ENCODE peak calls at places on chromosomes 16 and 17, in eight cellular contexts. C is testis, D is vagina, T is upper lobe of left lung, B is ovary, O is GM13977, N is progenitor cell of endocrine pancreas, M is tibial nerve. J is an unnamed sample.

GRCh38 chr16:28596115-28596630 is 677 bp downstream of the SULT1A2 start:
- DNase-seq in C (no peak), D (no peak), B (no peak), M (no peak), O (no peak), N (no peak), T (peak), J (no peak)

GRCh38 chr16:84741351-84741791 is 41.6 kb downstream of the USP10 start:
- DNase-seq in T (no peak), B (no peak), N (no peak), O (no peak), M (no peak), D (no peak), C (no peak), J (no peak)

GRCh38 chr16:89357460-89357859 is 132.9 kb downstream of the ANKRD11 start:
- DNase-seq in B (peak), D (no peak), O (no peak), M (no peak), N (no peak), T (peak), C (no peak), J (no peak)

GRCh38 chr16:24848065-24848464 is 2.3 kb downstream of the SLC5A11 start:
- DNase-seq in O (no peak), N (no peak), M (no peak), T (no peak), B (no peak), C (no peak), D (no peak), J (peak)

GRCh38 chr17:8865385-8865784 is 2.1 kb downstream of the PIK3R6 start:
- DNase-seq in T (no peak), N (no peak), C (no peak), O (no peak), M (no peak), B (no peak), D (no peak), J (no peak)

GRCh38 chr17:58956997-58957724 is 149.5 kb downstream of the TRIM37 start:
- DNase-seq in O (no peak), B (no peak), D (no peak), M (no peak), T (no peak), C (no peak), N (no peak), J (no peak)

GRCh38 chr17:78925234-78925633 is at the start of gene TIMP2:
- DNase-seq in N (peak), B (peak), O (peak), D (no peak), C (peak), T (peak), M (peak), J (peak)

GRCh38 chr17:80353718-80354275 is 61.2 kb upstream of the ENDOV start:
- DNase-seq in D (no peak), C (no peak), M (no peak), N (no peak), O (no peak), T (no peak), B (peak), J (no peak)

GRCh38 chr16:87033541-87034300 is 283.5 kb downstream of the C16orf95 start:
- DNase-seq in O (no peak), D (no peak), M (no peak), N (no peak), B (no peak), T (no peak), C (no peak), J (no peak)

GRCh38 chr17:2405247-2405926 is 4.5 kb upstream of the MNT start:
- DNase-seq in C (peak), B (no peak), N (no peak), O (no peak), D (no peak), M (no peak), T (no peak), J (peak)

GRCh38 chr17:75763613-75764416 is 1.2 kb downstream of the GALK1 start:
- DNase-seq in M (no peak), N (no peak), T (no peak), D (no peak), B (no peak), O (no peak), C (no peak), J (no peak)

GRCh38 chr16:58499615-58500328 is at the start of gene NDRG4:
- DNase-seq in N (no peak), B (no peak), T (peak), D (no peak), O (peak), C (peak), M (no peak), J (peak)

GRCh38 chr17:2943971-2944370 is 119.4 kb downstream of the OR1D5 start:
- DNase-seq in C (no peak), M (no peak), D (no peak), B (no peak), N (no peak), T (no peak), O (no peak), J (no peak)

GRCh38 chr17:76458580-76459490 is 5.9 kb upstream of the UBE2O start:
- DNase-seq in C (peak), O (peak), T (peak), M (no peak), B (peak), N (no peak), D (no peak), J (peak)

GRCh38 chr16:720990-721764 is at the start of gene ANTKMT:
- DNase-seq in B (peak), D (no peak), C (peak), N (peak), T (peak), O (peak), M (peak), J (peak)

GRCh38 chr17:27354491-27355081 is 60.7 kb downstream of the WSB1 start:
- DNase-seq in D (no peak), M (no peak), C (no peak), B (no peak), O (no peak), T (no peak), N (no peak), J (no peak)

GRCh38 chr17:35257080-35257701 is 14.3 kb downstream of the SLFN5 start:
- DNase-seq in N (no peak), O (no peak), B (no peak), C (no peak), T (peak), M (no peak), D (no peak), J (peak)

GRCh38 chr16:2934450-2934849 is 22.7 kb downstream of the FLYWCH1 start:
- DNase-seq in O (no peak), M (no peak), B (no peak), N (no peak), C (no peak), D (no peak), T (no peak), J (no peak)

GRCh38 chr17:2282297-2282873 is 21.2 kb downstream of the SMG6 start:
- DNase-seq in T (no peak), N (no peak), O (peak), M (no peak), B (no peak), D (no peak), C (no peak), J (peak)

GRCh38 chr17:77803726-77804125 is 154.8 kb upstream of the TNRC6C start:
- DNase-seq in O (no peak), N (no peak), D (no peak), M (no peak), B (no peak), C (no peak), T (no peak), J (no peak)

GRCh38 chr17:37607637-37608368 is 1.4 kb downstream of the SYNRG start:
- DNase-seq in B (peak), D (no peak), M (no peak), C (no peak), O (peak), T (no peak), N (no peak), J (no peak)

GRCh38 chr17:37592291-37592690 is 16.9 kb downstream of the SYNRG start:
- DNase-seq in T (no peak), B (no peak), O (no peak), C (no peak), M (no peak), N (no peak), D (no peak), J (peak)

GRCh38 chr17:29931253-29931932 is 1.4 kb upstream of the SSH2 start:
- DNase-seq in M (peak), B (peak), O (peak), N (peak), T (peak), C (peak), D (no peak), J (peak)

GRCh38 chr16:75697571-75697970 is 3.7 kb downstream of the DUXB start:
- DNase-seq in N (no peak), D (no peak), T (no peak), M (no peak), B (no peak), C (no peak), O (no peak), J (no peak)

GRCh38 chr17:72812823-72813222 is 279.7 kb downstream of the SLC39A11 start:
- DNase-seq in T (no peak), C (no peak), N (no peak), B (no peak), D (no peak), O (no peak), M (no peak), J (peak)

GRCh38 chr17:82615084-82616020 is 32.9 kb downstream of the WDR45B start:
- DNase-seq in T (no peak), O (no peak), C (no peak), M (no peak), D (no peak), N (no peak), B (no peak), J (no peak)

GRCh38 chr17:45366049-45366448 is 49.2 kb upstream of the MAP3K14 start:
- DNase-seq in M (no peak), D (peak), N (no peak), T (no peak), B (no peak), O (no peak), C (no peak), J (no peak)

GRCh38 chr17:60079401-60079861 is 710 bp upstream of the HEATR6 start:
- DNase-seq in B (no peak), T (no peak), M (no peak), D (no peak), N (no peak), O (no peak), C (no peak), J (peak)

GRCh38 chr17:57911021-57911420 is 44.2 kb downstream of the CUEDC1 start:
- DNase-seq in B (no peak), O (no peak), T (no peak), M (no peak), C (no peak), D (no peak), N (no peak), J (no peak)

GRCh38 chr16:28935924-28936783 is 4.4 kb downstream of the CD19 start:
- DNase-seq in O (peak), N (no peak), T (peak), D (no peak), M (peak), C (peak), B (peak), J (peak)

GRCh38 chr16:67236551-67237395 is 9.8 kb downstream of the TMEM208 start:
- DNase-seq in T (no peak), M (no peak), C (peak), O (peak), D (no peak), B (no peak), N (no peak), J (peak)

GRCh38 chr17:68906638-68907037 is 48.6 kb downstream of the ABCA8 start:
- DNase-seq in M (no peak), C (no peak), D (no peak), N (no peak), T (no peak), B (no peak), O (no peak), J (no peak)

GRCh38 chr16:17177968-17178880 is 292.5 kb downstream of the XYLT1 start:
- DNase-seq in N (no peak), C (no peak), O (no peak), D (no peak), B (no peak), M (no peak), T (no peak), J (peak)

GRCh38 chr17:50266384-50267073 is 7.7 kb upstream of the TMEM92 start:
- DNase-seq in C (peak), O (peak), N (no peak), M (peak), B (peak), T (peak), D (no peak), J (peak)

GRCh38 chr17:7217113-7217987 is 2.3 kb downstream of the DLG4 start:
- DNase-seq in N (no peak), M (no peak), O (peak), C (peak), D (no peak), T (peak), B (peak), J (peak)

GRCh38 chr16:106623-107324 is 28.7 kb downstream of the MPG start:
- DNase-seq in D (no peak), B (peak), N (no peak), C (peak), O (peak), T (peak), M (no peak), J (peak)

GRCh38 chr16:87248704-87249103 is 68.5 kb downstream of the C16orf95 start:
- DNase-seq in C (no peak), T (no peak), B (no peak), N (no peak), M (no peak), D (no peak), O (no peak), J (no peak)

GRCh38 chr17:17755715-17756114 is 74.5 kb downstream of the RAI1 start:
- DNase-seq in N (no peak), D (no peak), O (no peak), B (no peak), T (no peak), C (no peak), M (no peak), J (no peak)

GRCh38 chr16:75801307-75801706 is 75.0 kb upstream of the CPHXL start:
- DNase-seq in N (no peak), C (no peak), O (no peak), B (no peak), M (no peak), T (no peak), D (no peak), J (no peak)

GRCh38 chr16:56625943-56626654 is 518 bp downstream of the MT1E start:
- DNase-seq in T (peak), M (no peak), C (peak), D (no peak), N (no peak), O (no peak), B (peak), J (peak)

GRCh38 chr16:50021509-50021908 is 3.5 kb upstream of the CNEP1R1 start:
- DNase-seq in D (no peak), M (no peak), N (no peak), B (no peak), C (peak), T (no peak), O (peak), J (no peak)
- TF ChIP-seq CTCF in D (no peak), M (no peak), N (peak), B (no peak), C (no peak), T (no peak), O (peak), J (peak)

GRCh38 chr17:67217446-67217845 is 27.6 kb downstream of the HELZ start:
- DNase-seq in T (no peak), C (no peak), D (no peak), O (no peak), B (no peak), M (no peak), N (no peak), J (no peak)

GRCh38 chr17:67216544-67217320 is 28.3 kb downstream of the HELZ start:
- DNase-seq in C (no peak), N (no peak), D (no peak), O (no peak), M (no peak), T (no peak), B (no peak), J (no peak)

GRCh38 chr17:67218385-67218950 is 26.5 kb downstream of the HELZ start:
- DNase-seq in C (no peak), B (no peak), N (no peak), T (no peak), D (no peak), M (no peak), O (no peak), J (peak)

GRCh38 chr17:67223924-67224323 is 21.1 kb downstream of the HELZ start:
- DNase-seq in N (no peak), T (no peak), B (no peak), C (peak), M (no peak), O (no peak), D (no peak), J (no peak)

GRCh38 chr17:67221062-67221998 is 23.7 kb downstream of the HELZ start:
- DNase-seq in D (no peak), B (no peak), C (peak), O (peak), T (no peak), N (no peak), M (no peak), J (peak)
- TF ChIP-seq CTCF in D (peak), B (no peak), C (peak), O (peak), T (peak), N (peak), M (peak), J (peak)

GRCh38 chr16:50644730-50645129 is 36.4 kb downstream of the SNX20 start:
- DNase-seq in N (no peak), T (no peak), B (no peak), M (no peak), D (no peak), C (peak), O (peak), J (peak)
- TF ChIP-seq CTCF in N (no peak), T (peak), B (no peak), M (peak), D (peak), C (peak), O (peak), J (peak)

DNA sequence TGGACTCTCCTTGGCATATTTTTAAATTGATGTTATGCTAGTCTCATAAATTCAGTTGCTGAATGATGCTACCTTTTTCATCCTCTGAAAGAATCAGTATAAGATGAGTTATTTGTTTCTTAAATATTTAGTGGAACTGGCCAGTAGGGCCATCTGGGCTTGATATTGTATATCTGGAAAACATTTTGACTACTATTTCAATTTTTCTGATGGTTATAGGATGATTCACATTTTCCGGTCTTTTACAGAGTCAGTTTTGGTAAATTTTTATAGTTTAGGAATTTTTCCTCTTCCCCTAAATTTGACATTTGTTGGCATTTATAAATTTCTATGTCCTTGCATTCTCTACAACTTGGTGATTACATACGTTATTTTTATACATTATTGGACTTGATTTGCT is 296.3 kb upstream of the AXIN2 start:
- DNase-seq in T (no peak), D (no peak), C (no peak), O (no peak), M (no peak), N (no peak), B (no peak), J (no peak)
- TF ChIP-seq CTCF in T (no peak), D (no peak), C (no peak), O (no peak), M (no peak), N (no peak), B (no peak), J (no peak)

J was measured in fibroblast of villous mesenchyme.